ENCODE peak calls at places on chromosomes 2 and 18, in six cellular contexts. Z, Y, L, F, I and T are unnamed samples. For H3K9me3 and H3K4me1, the result is how much of the 10 kb centered on the place peaks cover.

GRCh38 chr2:80338794-80339193 is 34.2 kb upstream of the LRRTM1 start:
- DNase-seq in F (no peak), Z (no peak), Y (no peak), I (no peak), L (no peak), T (no peak)

GRCh38 chr2:127611076-127611925 is 34.7 kb upstream of the GPR17 start:
- DNase-seq in Y (no peak), Z (no peak), F (no peak), I (no peak), L (no peak), T (no peak)

GRCh38 chr2:231985823-231986261 is 24.3 kb downstream of the DIS3L2 start:
- DNase-seq in I (no peak), F (no peak), Z (peak), Y (peak), L (no peak), T (no peak)

GRCh38 chr2:9857814-9858729 is 14.8 kb downstream of the TAF1B start:
- DNase-seq in F (peak), Z (no peak), L (no peak), I (no peak), Y (no peak), T (no peak)

GRCh38 chr2:76120176-76120575 is 409.5 kb upstream of the GCFC2 start:
- DNase-seq in L (no peak), I (no peak), Y (no peak), F (no peak), Z (no peak), T (no peak)

GRCh38 chr2:186308347-186308746 is 177.7 kb upstream of the ZC3H15 start:
- DNase-seq in L (no peak), F (peak), Z (no peak), Y (no peak), I (no peak), T (no peak)

GRCh38 chr18:77711096-77711495 is 461.4 kb downstream of the GALR1 start:
- DNase-seq in Z (peak), Y (no peak), F (no peak), I (no peak), L (no peak), T (no peak)

GRCh38 chr2:67209107-67209506 is 188.0 kb upstream of the ETAA1 start:
- DNase-seq in I (no peak), Z (no peak), F (no peak), L (no peak), Y (no peak), T (no peak)

GRCh38 chr2:127219716-127220090 is 396 bp downstream of the CYP27C1 start:
- DNase-seq in Y (no peak), Z (no peak), F (no peak), L (peak), I (no peak), T (no peak)

GRCh38 chr2:84631047-84631446 is 114.7 kb downstream of the DNAH6 start:
- DNase-seq in F (peak), Y (peak), L (peak), I (no peak), Z (peak), T (no peak)

GRCh38 chr2:84629550-84629949 is 113.3 kb downstream of the DNAH6 start:
- DNase-seq in Y (no peak), I (no peak), Z (no peak), F (no peak), L (no peak), T (no peak)

GRCh38 chr2:84631985-84632384 is 115.7 kb downstream of the DNAH6 start:
- DNase-seq in F (peak), Y (no peak), I (no peak), L (no peak), Z (no peak), T (no peak)

DNA sequence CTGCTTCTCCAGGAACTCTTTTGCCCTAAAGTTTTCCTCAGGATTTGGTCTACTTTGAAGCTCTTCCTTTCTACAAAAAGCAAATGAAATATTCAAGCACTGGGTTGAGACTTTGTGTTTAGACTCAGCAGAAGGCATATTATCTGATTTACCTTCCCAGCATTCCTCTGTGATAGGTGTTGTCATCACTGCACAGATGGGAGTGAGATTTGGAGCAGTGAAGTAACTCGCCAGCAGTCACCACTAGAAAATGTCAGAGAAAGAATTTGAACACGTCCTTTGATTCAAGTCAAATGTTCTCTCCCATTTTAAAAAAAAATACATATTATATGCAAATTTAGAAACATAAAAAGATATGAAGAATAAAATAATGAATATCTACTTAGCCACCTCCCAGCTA is 112.2 kb downstream of the DNAH6 start:
- DNase-seq in I (no peak), Y (no peak), L (no peak), F (no peak), Z (no peak), T (no peak)
- H3K9me3 ChIP-seq in I (under half), Y (under half), L (under half), F (under half), Z (under half), T (under half)

GRCh38 chr18:79173742-79174141 is 104.5 kb downstream of the ATP9B start:
- DNase-seq in Z (no peak), F (no peak), Y (no peak), L (no peak), I (no peak), T (no peak)

GRCh38 chr18:79166702-79167101 is 97.5 kb downstream of the ATP9B start:
- DNase-seq in I (no peak), L (no peak), Z (no peak), F (no peak), Y (no peak), T (no peak)

GRCh38 chr18:79167526-79168190 is 98.5 kb downstream of the ATP9B start:
- DNase-seq in L (no peak), Y (no peak), I (no peak), F (no peak), Z (no peak), T (no peak)

GRCh38 chr18:79164696-79165095 is 95.5 kb downstream of the ATP9B start:
- DNase-seq in I (no peak), F (no peak), L (no peak), Z (no peak), Y (no peak), T (no peak)

GRCh38 chr18:79169958-79170555 is 100.9 kb downstream of the ATP9B start:
- DNase-seq in L (no peak), I (no peak), F (peak), Y (no peak), Z (no peak), T (no peak)
- TF ChIP-seq YY1 in L (no peak), I (no peak), F (no peak), Y (no peak), Z (no peak), T (no peak)

DNA sequence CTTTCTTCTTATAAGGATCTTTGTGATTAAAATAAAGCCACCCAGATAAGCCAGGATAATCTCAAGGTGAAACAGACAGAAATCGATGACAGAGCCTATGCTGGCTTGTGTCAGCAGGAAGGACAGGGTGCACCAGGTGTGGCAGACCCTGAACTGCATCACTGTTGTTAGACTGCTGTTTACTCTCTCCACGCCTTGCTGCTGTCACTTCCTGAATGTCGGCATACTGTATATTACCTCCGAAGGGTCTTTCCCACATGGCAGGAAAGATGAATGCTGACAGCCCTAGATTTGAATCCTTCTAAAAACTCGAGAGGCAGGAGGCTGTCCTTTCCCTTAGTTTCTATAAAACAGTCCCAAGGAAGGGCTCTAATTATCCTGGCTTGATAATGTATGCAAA is 18.9 kb upstream of the TMEM163 start:
- DNase-seq in L (no peak), Z (no peak), F (no peak), I (no peak), Y (no peak), T (no peak)
- H3K4me1 ChIP-seq in L (under half), Z (under half), F (under half), I (under half), Y (under half), T (under half)

GRCh38 chr18:70337139-70337972 is 48.5 kb downstream of the SOCS6 start:
- DNase-seq in Y (peak), L (no peak), I (peak), F (peak), Z (peak), T (peak)

GRCh38 chr18:70334728-70335329 is 46.0 kb downstream of the SOCS6 start:
- DNase-seq in F (peak), Y (no peak), Z (no peak), I (no peak), L (no peak), T (no peak)

GRCh38 chr18:70339915-70340314 is 51.1 kb downstream of the SOCS6 start:
- DNase-seq in I (no peak), F (no peak), L (no peak), Y (no peak), Z (no peak), T (no peak)

GRCh38 chr18:70335892-70336726 is 47.3 kb downstream of the SOCS6 start:
- DNase-seq in Y (no peak), F (peak), Z (no peak), L (no peak), I (no peak), T (no peak)

DNA sequence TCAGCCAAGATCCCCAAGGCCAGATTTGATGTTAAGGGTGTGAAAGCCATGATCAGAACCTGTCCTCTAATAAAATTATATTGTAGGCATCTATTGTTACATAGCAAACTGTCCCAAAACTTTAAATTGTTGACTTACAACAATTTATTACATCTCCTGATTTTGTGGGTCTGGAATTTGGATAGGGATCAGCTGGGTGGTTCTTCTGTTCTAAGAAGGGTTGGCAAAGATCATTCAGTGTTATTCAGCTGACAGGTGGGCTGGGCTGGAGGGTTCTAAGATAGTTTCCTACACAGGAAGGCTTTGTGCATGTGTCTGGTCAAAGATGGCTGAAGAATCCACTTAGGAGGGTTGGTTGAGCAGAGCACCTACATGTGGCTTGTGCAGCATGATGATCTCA is 50.0 kb downstream of the SOCS6 start:
- DNase-seq in L (no peak), Y (no peak), Z (no peak), F (no peak), I (no peak), T (no peak)
- H3K9me3 ChIP-seq in L (under half), Y (under half), Z (under half), F (under half), I (under half), T (under half)

DNA sequence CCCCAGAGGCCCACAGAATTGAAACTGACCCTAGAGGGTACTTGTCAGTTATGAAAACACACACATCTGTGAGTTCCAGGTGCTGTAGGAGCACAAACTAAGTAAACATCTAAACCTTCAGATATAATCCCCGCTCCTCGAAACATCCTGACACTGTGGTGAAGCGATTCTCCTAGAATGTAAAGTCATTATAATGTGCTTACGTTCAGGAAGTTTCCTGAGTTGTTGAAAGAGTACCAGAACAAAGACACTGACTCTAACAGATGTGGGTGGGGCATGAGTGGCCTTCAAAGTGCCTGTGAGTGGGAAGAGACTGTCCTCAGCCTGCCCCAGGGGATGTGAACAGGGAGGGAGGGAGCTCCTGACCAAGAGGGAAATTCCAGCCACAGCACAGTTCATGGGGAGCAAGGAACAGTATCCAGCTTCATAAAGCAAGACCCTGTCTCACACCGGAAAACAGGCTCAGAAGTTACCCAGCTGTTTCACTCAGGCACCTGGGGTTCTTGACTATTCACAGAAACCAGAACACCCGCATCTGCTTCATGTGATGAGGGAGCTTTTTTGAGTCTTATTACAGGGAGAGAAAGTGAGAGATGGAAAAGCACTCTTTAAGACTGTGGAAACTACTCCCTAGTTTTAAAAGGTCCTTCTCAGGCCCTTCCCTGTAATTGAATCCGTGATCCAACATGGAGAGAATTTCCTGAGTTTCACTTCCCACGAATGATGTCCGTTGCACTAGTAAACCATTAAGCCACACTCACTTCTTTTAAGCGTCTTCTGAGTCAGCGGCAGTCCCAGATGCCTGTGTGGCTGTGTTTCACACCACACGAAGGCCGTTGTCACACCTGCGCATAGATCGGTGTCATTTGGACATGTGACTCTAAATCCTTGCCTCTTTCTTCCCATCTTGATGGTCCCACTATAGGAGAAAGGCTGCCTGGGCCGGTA is 88.6 kb upstream of the EML6 start:
- DNase-seq in L (no peak), F (no peak), Z (no peak), Y (no peak), I (peak), T (peak)
- TF ChIP-seq YY1 in L (no peak), F (no peak), Z (no peak), Y (no peak), I (no peak), T (no peak)

GRCh38 chr2:45283764-45284620 is 274.7 kb upstream of the SIX2 start:
- DNase-seq in I (no peak), L (no peak), F (no peak), Y (peak), Z (no peak), T (no peak)
- H3K4me1 ChIP-seq in I (under half), L (under half), F (under half), Y (under half), Z (under half), T (under half)

DNA sequence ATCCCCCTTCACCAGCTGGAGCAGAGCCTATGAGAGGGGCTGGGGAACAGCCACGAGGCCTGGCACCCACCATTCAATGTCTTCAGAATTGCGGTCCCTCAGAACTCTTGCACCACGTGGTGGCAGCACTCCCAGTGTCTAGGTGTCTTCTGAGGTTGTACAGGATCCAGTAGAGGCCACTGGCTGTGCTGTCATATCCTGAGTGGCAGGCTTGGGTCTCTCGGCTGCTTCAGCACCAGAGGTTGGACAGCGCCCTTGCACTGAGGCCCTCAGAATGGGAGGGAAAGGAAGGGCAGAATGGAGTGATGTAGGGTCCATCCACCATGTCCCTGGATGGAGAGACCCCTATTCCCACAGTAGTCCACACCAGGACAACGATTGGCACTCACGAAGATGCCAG is 112.0 kb upstream of the TEKT4 start:
- DNase-seq in Z (peak), L (no peak), I (no peak), Y (peak), F (peak), T (peak)
- H3K9me3 ChIP-seq in Z (under half), L (under half), I (half or more), Y (under half), F (under half), T (under half)